ENCODE peak calls at places on chromosomes 13 and 19, in six cellular contexts. Q, Z, N, C, T and I are unnamed samples.
A peak's percentile ranks its signal among the peaks of the same experiment; 100 is the strongest.

GRCh38 chr13:63107163-63107935 is 1691.7 kb upstream of the PCDH20 start:
- DNase-seq in T (peak; percentile 56), Q (no peak), C (no peak), Z (no peak), N (no peak), I (no peak)

GRCh38 chr19:47813304-47813994 is 8.3 kb upstream of the CRX start:
- DNase-seq in C (peak; percentile 77), Z (peak; percentile 67), T (peak; percentile 32), Q (no peak), N (peak; percentile 90), I (no peak)

GRCh38 chr19:10727599-10728250 is 9.8 kb downstream of the DNM2 start:
- DNase-seq in T (no peak), Z (no peak), Q (no peak), N (no peak), C (no peak), I (no peak)

GRCh38 chr13:106407338-106407737 is 128.1 kb downstream of the EFNB2 start:
- DNase-seq in N (no peak), C (no peak), Z (no peak), Q (no peak), T (peak; percentile 51), I (no peak)

GRCh38 chr13:114110091-114110829 is 22.2 kb downstream of the RASA3 start:
- DNase-seq in C (no peak), Q (no peak), T (no peak), Z (peak; percentile 69), N (no peak), I (no peak)

GRCh38 chr13:24610956-24611355 is 69.3 kb upstream of the ATP12A start:
- DNase-seq in Z (no peak), T (no peak), C (no peak), N (no peak), Q (no peak), I (no peak)

GRCh38 chr13:92463134-92463533 is 763.5 kb upstream of the GPC6 start:
- DNase-seq in Z (no peak), T (no peak), C (no peak), N (no peak), Q (no peak), I (no peak)

GRCh38 chr13:72864142-72865035 is 82.5 kb downstream of the PIBF1 start:
- DNase-seq in Z (no peak), T (peak; percentile 62), N (no peak), C (no peak), Q (no peak), I (no peak)

GRCh38 chr13:71056581-71056980 is 810.4 kb downstream of the DACH1 start:
- DNase-seq in T (no peak), Q (no peak), C (no peak), N (no peak), Z (no peak), I (no peak)

GRCh38 chr13:95251641-95252040 is 49.6 kb downstream of the ABCC4 start:
- DNase-seq in N (no peak), Q (no peak), Z (no peak), C (no peak), T (peak; percentile 39), I (no peak)

GRCh38 chr19:32651729-32652140 is 23.2 kb downstream of the ANKRD27 start:
- DNase-seq in T (peak; percentile 23), Z (no peak), N (peak; percentile 70), C (peak; percentile 46), Q (no peak), I (no peak)

GRCh38 chr19:45581576-45581975 is 3.0 kb downstream of the OPA3 start:
- DNase-seq in T (peak; percentile 27), C (no peak), Q (no peak), N (no peak), Z (no peak), I (no peak)

GRCh38 chr19:56566904-56567273 is 379 bp upstream of the ZNF470 start:
- DNase-seq in Q (no peak), N (no peak), C (peak; percentile 67), Z (peak; percentile 68), T (no peak), I (no peak)

GRCh38 chr13:32170841-32171240 is 139.3 kb downstream of the FRY start:
- DNase-seq in Q (no peak), Z (no peak), N (no peak), C (no peak), T (no peak), I (no peak)

GRCh38 chr19:2417881-2418406 is 9.4 kb downstream of the TIMM13 start:
- DNase-seq in Q (no peak), N (no peak), T (no peak), C (no peak), Z (no peak), I (no peak)

GRCh38 chr13:51728275-51728673 is 75.7 kb downstream of the DHRS12 start:
- DNase-seq in Z (no peak), T (no peak), N (no peak), Q (no peak), C (no peak), I (no peak)
- H3K4me3 ChIP-seq in Z (no peak overlapping the region), T (no peak overlapping the region), N (no peak overlapping the region), Q (no peak overlapping the region), C (no peak overlapping the region), I (no peak overlapping the region)

GRCh38 chr13:98858206-98858605 is 105.7 kb upstream of the SLC15A1 start:
- DNase-seq in N (no peak), Z (no peak), T (no peak), C (no peak), Q (no peak), I (no peak)

GRCh38 chr13:98856983-98857382 is 104.5 kb upstream of the SLC15A1 start:
- DNase-seq in Q (no peak), T (no peak), C (no peak), N (no peak), Z (no peak), I (no peak)

DNA sequence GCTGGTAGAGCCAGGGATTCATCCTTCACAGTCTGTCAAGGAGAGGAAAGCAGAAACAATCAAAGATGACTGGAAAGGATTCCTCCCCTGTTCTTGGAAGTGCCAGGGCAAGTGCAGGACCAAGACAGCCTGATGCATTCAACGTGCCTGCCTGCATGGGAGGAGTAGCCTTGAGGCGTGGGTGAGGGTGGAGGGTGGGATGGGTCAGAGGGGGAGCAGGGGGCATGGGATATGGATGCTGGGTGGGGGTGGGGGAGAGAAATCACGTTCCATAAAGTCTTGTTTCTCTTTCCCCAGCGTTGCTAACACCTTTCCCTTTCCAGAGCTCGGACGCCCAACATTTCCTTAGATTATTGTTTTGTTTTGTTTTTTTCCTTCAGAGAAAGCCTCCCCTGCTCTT is 108.0 kb upstream of the SLC15A1 start:
- DNase-seq in T (no peak), Q (no peak), Z (no peak), C (no peak), N (no peak), I (no peak)
- H3K36me3 ChIP-seq in T (no peaks in the 10 kb centered on the region), Q (peaks cover 25% of the 10 kb centered on the region), Z (peaks cover 41% of the 10 kb centered on the region), C (peaks cover 5% of the 10 kb centered on the region), N (peaks cover 10% of the 10 kb centered on the region), I (peaks cover 13% of the 10 kb centered on the region)

DNA sequence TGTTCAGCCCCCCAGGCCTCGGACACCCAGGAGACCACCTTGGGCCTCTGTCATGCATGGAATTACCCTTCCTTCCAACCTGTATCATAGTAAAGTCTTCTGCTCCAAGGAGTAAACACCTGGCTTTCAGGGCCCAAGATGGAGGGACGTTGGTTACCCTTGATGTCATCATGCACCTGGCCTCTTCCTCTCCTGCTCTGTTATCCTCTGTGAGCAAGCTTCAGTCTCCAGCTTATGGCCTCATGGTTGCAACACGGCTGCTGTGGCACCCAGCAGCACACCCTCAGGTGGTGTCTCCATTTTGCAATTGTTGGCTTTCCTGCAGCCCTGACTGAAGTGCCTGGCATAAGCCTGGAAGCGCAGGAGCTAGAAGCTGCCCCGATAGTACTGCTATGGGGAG is 4.0 kb upstream of the OVOL3 start:
- DNase-seq in T (no peak), Q (no peak), C (no peak), Z (no peak), N (no peak), I (no peak)
- H3K4me3 ChIP-seq in T (no peak overlapping the region), Q (no peak overlapping the region), C (no peak overlapping the region), Z (no peak overlapping the region), N (no peak overlapping the region), I (no peak overlapping the region)

GRCh38 chr19:52889931-52890330 is 7.5 kb downstream of the ZNF320 start:
- DNase-seq in Z (no peak), T (no peak), C (no peak), N (no peak), Q (no peak), I (no peak)
- H3K36me3 ChIP-seq in Z (peaks cover 51% of the 10 kb centered on the region), T (peaks cover 5% of the 10 kb centered on the region), C (no peaks in the 10 kb centered on the region), N (peaks cover 32% of the 10 kb centered on the region), Q (no peaks in the 10 kb centered on the region), I (peaks cover 9% of the 10 kb centered on the region)

GRCh38 chr19:50204811-50205675 is 1.6 kb downstream of the MYH14 start:
- DNase-seq in C (peak; percentile 71), Z (no peak), N (peak; percentile 52), Q (no peak), T (no peak), I (no peak)
- H3K4me3 ChIP-seq in C (peak overlapping the region; percentile 54), Z (peak overlapping the region; percentile 21), N (peak overlapping the region; percentile 10), Q (peak overlapping the region; percentile 36), T (no peak overlapping the region), I (no peak overlapping the region)

DNA sequence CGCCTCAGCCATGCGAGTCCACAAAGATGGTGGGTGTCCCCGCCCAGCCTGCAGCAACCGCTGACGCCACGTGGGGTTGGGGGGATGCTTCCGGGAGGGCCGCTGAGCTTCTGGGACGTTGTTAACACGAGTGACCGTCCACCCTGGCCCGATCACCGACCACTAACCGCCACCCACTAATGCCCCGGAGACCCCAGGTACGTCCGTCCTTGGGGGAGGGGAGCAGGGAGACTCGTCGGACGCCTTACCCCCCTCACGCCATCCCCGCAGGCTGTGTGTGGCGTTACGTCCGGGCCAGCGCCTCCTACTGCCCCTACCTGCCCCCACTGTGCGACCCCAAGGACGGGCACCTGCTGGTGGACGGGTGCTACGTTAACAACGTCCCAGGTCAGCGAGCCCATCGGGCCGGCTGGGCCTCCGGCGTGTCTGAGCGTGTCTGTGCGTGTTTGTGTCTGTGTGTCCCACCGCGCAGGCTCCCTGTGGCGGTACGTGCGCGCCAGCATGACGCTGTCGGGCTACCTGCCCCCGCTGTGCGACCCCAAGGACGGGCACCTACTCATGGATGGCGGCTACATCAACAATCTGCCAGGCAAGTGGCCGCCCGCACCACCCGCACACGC is 21.3 kb downstream of the PNPLA6 start:
- DNase-seq in Q (no peak), N (no peak), C (no peak), Z (no peak), T (no peak), I (no peak)
- H3K36me3 ChIP-seq in Q (peaks cover 39% of the 10 kb centered on the region), N (no peaks in the 10 kb centered on the region), C (peaks cover 19% of the 10 kb centered on the region), Z (peaks cover 89% of the 10 kb centered on the region), T (peaks cover 27% of the 10 kb centered on the region), I (peaks cover 16% of the 10 kb centered on the region)

DNA sequence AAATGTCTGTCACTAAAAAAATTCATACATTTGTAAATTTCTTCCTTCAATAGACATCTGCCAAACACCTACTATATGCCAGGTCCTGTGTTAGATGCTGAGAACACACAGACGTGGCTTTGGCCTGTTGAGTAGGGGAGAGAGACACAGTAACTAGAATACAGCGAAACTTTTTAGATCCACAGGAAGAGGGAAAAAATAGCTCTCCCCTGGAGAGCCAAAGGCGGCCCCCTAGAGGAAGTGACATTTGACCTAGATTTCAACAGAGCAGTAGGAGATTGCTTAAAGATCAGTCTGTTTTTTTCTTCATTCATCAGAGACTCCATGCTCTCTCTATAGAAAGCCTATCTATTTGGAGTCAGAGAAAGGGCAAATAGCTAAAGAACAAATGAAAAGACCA is 11.3 kb downstream of the LCP1 start:
- DNase-seq in C (no peak), T (no peak), N (peak; percentile 8), Q (no peak), Z (no peak), I (no peak)
- H3K4me3 ChIP-seq in C (no peak overlapping the region), T (no peak overlapping the region), N (no peak overlapping the region), Q (no peak overlapping the region), Z (no peak overlapping the region), I (no peak overlapping the region)